ENCODE peak calls at places on chromosomes 5 and 9, in ten cellular contexts. Y is aorta; Q is lower lobe of right lung; I is breast epithelium; H is pancreas; J is heart left ventricle; B is hepatocyte; P is prostate gland; G is naive thymus-derived CD4-positive, alpha-beta T cell; O is PC-3. W is an unnamed sample.

GRCh38 chr5:83720805-83721431 is at the start of gene HAPLN1:
- DNase-seq in Y (no peak), Q (no peak), I (no peak), H (no peak), J (no peak), B (peak; percentile 20), P (no peak), G (no peak), O (no peak), W (no peak)

GRCh38 chr5:35804201-35804653 is 52.5 kb upstream of the IL7R start:
- DNase-seq in Y (no peak), Q (no peak), I (no peak), H (no peak), J (no peak), B (no peak), P (no peak), G (no peak), O (no peak), W (no peak)

GRCh38 chr5:72673623-72674022 is 142.8 kb upstream of the TNPO1 start:
- DNase-seq in Y (no peak), Q (no peak), I (no peak), H (no peak), J (no peak), B (no peak), P (no peak), G (no peak), O (peak; percentile 4), W (no peak)

GRCh38 chr9:73869261-73869660 is 627.9 kb upstream of the RORB start:
- DNase-seq in Y (peak; percentile 40), Q (no peak), I (no peak), H (no peak), J (no peak), B (peak; percentile 11), P (no peak), G (no peak), O (peak; percentile 69), W (no peak)

GRCh38 chr5:112125910-112126309 is 293.2 kb downstream of the EPB41L4A start:
- DNase-seq in Y (no peak), Q (no peak), I (no peak), H (no peak), J (no peak), B (no peak), P (no peak), G (no peak), O (no peak), W (no peak)

GRCh38 chr9:122236681-122237080 is 7.9 kb upstream of the LHX6 start:
- DNase-seq in Y (no peak), Q (no peak), I (no peak), H (no peak), J (no peak), B (no peak), P (no peak), G (no peak), O (no peak), W (no peak)

GRCh38 chr5:10064546-10065215 is 185.0 kb downstream of the ATPSCKMT start:
- DNase-seq in Y (no peak), Q (no peak), I (no peak), H (no peak), J (no peak), B (no peak), P (no peak), G (no peak), O (no peak), W (no peak)

GRCh38 chr5:87020099-87020934 is 247.4 kb upstream of the RASA1 start:
- DNase-seq in Y (peak; percentile 80), Q (peak; percentile 47), I (no peak), H (peak; percentile 18), J (peak; percentile 41), B (peak; percentile 30), P (no peak), G (peak; percentile 21), O (peak; percentile 73), W (peak; percentile 53)

DNA sequence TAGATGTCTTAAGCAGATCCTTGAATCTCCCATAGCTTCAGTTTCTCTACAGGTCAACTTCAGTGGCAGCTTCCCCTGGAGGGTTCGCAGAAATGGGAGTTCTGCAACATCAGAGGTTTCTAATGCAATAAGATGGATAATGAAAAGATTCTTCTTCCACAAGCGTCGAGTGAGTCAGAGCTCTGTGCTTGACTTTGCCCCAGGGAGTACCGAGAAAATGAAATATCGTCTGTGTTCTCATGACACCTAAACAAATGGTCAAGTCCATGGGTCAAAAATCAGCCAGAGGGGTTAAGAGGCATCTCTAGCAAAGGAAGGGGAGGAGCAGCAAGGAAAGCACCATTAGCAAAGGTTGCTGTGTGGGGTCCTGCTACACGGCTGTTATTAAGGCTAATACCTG is 3.2 kb upstream of the ADRA1B start:
- DNase-seq in Y (no peak), Q (no peak), I (no peak), H (no peak), J (no peak), B (peak; percentile 59), P (no peak), G (no peak), O (peak; percentile 62), W (no peak)
- H3K4me1 ChIP-seq in Y (peaks cover 9% of the 10 kb centered on the region), Q (peaks cover 15% of the 10 kb centered on the region), I (no peaks in the 10 kb centered on the region), H (no peaks in the 10 kb centered on the region), J (no peaks in the 10 kb centered on the region), B (peaks cover 22% of the 10 kb centered on the region), P (no peaks in the 10 kb centered on the region), G (no peaks in the 10 kb centered on the region), O (peaks cover 38% of the 10 kb centered on the region), W (no peaks in the 10 kb centered on the region)

GRCh38 chr9:123320814-123321213 is 35.2 kb upstream of the CRB2 start:
- DNase-seq in Y (no peak), Q (no peak), I (no peak), H (no peak), J (no peak), B (no peak), P (no peak), G (no peak), O (no peak), W (no peak)
- H3K36me3 ChIP-seq in Y (no peaks in the 10 kb centered on the region), Q (no peaks in the 10 kb centered on the region), I (no peaks in the 10 kb centered on the region), H (no peaks in the 10 kb centered on the region), J (no peaks in the 10 kb centered on the region), B (no peaks in the 10 kb centered on the region), P (no peaks in the 10 kb centered on the region), G (no peaks in the 10 kb centered on the region), O (no peaks in the 10 kb centered on the region), W (no peaks in the 10 kb centered on the region)

GRCh38 chr9:109968702-109969450 is 188.9 kb downstream of the PALM2AKAP2 start:
- DNase-seq in Y (no peak), Q (no peak), I (no peak), H (no peak), J (peak; percentile 37), B (peak; percentile 47), P (no peak), G (no peak), O (peak; percentile 26), W (peak; percentile 38)

GRCh38 chr9:109967651-109968331 is 187.8 kb downstream of the PALM2AKAP2 start:
- DNase-seq in Y (no peak), Q (no peak), I (no peak), H (no peak), J (no peak), B (no peak), P (no peak), G (peak; percentile 21), O (no peak), W (no peak)

GRCh38 chr9:109968332-109968657 is 188.3 kb downstream of the PALM2AKAP2 start:
- DNase-seq in Y (no peak), Q (no peak), I (no peak), H (no peak), J (no peak), B (no peak), P (no peak), G (peak; percentile 44), O (no peak), W (no peak)

GRCh38 chr9:109971226-109971625 is 191.2 kb downstream of the PALM2AKAP2 start:
- DNase-seq in Y (no peak), Q (no peak), I (no peak), H (no peak), J (no peak), B (no peak), P (no peak), G (no peak), O (no peak), W (no peak)

GRCh38 chr9:109969559-109970237 is 189.7 kb downstream of the PALM2AKAP2 start:
- DNase-seq in Y (no peak), Q (no peak), I (no peak), H (no peak), J (no peak), B (no peak), P (no peak), G (no peak), O (no peak), W (no peak)
- H3K4me1 ChIP-seq in Y (peaks cover 3% of the 10 kb centered on the region), Q (peaks cover 47% of the 10 kb centered on the region), I (no peaks in the 10 kb centered on the region), H (no peaks in the 10 kb centered on the region), J (peaks cover 30% of the 10 kb centered on the region), B (no peaks in the 10 kb centered on the region), P (no peaks in the 10 kb centered on the region), G (peaks cover 13% of the 10 kb centered on the region), O (no peaks in the 10 kb centered on the region), W (peaks cover 28% of the 10 kb centered on the region)

DNA sequence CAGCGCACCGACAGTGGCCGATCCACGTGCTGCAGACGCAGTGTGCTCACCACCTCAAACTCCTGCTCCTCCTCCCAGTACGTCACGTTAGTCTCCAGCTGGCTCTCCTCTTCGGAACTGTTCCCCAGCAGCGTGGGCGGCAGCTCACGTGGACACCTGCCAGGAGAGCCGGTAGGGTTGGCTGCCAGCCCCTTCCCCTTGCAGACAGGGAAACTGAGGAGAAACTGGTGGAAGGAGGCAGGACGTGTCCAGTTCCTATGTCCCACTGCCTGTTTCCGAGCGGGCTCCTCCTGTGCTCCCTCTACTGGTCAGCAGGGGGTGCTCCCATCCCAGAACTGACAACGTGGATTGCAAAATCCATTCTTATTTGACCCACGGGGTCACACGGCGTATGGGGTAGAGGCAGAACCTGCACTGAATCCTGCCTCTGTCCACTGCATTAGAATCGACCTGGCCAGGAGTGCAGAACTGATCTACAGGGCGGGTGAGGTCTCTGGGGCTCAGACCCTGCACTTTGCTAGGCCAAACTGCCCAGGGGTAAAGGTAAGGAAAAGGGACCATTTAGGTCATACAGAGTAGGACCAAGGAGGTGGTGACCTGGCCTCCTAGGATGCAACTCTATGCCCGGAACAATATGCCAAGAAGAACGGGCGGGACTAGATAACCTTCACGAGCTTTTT is 25.7 kb downstream of the PDGFRB start:
- DNase-seq in Y (peak; percentile 84), Q (peak; percentile 75), I (peak; percentile 72), H (peak; percentile 59), J (peak; percentile 79), B (peak; percentile 81), P (peak; percentile 47), G (peak; percentile 21), O (peak; percentile 88), W (peak; percentile 76)
- H3K36me3 ChIP-seq in Y (peaks cover 22% of the 10 kb centered on the region), Q (peaks cover 56% of the 10 kb centered on the region), I (no peaks in the 10 kb centered on the region), H (no peaks in the 10 kb centered on the region), J (peaks cover 8% of the 10 kb centered on the region), B (no peaks in the 10 kb centered on the region), P (no peaks in the 10 kb centered on the region), G (peaks cover 3% of the 10 kb centered on the region), O (no peaks in the 10 kb centered on the region), W (no peaks in the 10 kb centered on the region)

GRCh38 chr5:139664727-139665351 is 16.7 kb downstream of the CXXC5 start:
- DNase-seq in Y (no peak), Q (no peak), I (no peak), H (peak; percentile 85), J (no peak), B (no peak), P (no peak), G (no peak), O (no peak), W (peak; percentile 61)
- H3K4me1 ChIP-seq in Y (no peaks in the 10 kb centered on the region), Q (peaks cover 96% of the 10 kb centered on the region), I (peaks cover 58% of the 10 kb centered on the region), H (peaks cover 89% of the 10 kb centered on the region), J (peaks cover 64% of the 10 kb centered on the region), B (peaks cover 29% of the 10 kb centered on the region), P (peaks cover 31% of the 10 kb centered on the region), G (peaks cover 31% of the 10 kb centered on the region), O (peaks cover 32% of the 10 kb centered on the region), W (peaks cover 79% of the 10 kb centered on the region)

DNA sequence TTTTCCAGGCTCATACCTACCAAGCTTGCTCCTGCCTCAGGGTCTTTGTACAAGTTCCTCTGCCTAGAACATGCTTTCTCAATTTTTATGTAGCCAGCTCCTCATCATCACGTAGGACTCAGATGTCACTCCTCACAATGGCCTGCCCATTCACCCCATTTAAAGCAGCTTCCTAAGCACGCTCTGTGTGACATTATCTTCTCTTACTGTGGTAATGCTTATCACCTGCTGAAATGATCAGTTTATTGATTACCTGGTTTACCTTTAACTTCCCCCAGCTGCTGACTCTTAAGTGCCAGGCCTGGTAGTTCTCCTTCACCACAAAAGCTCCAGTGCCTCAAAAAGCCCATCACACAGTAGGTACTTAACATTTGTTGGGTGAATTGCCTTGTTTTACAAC is 13.6 kb downstream of the FUBP3 start:
- DNase-seq in Y (no peak), Q (no peak), I (no peak), H (no peak), J (no peak), B (no peak), P (no peak), G (no peak), O (no peak), W (no peak)
- H3K36me3 ChIP-seq in Y (peaks cover 1% of the 10 kb centered on the region), Q (peaks cover 37% of the 10 kb centered on the region), I (peaks cover under 1% of the 10 kb centered on the region), H (no peaks in the 10 kb centered on the region), J (peaks cover 36% of the 10 kb centered on the region), B (no peaks in the 10 kb centered on the region), P (no peaks in the 10 kb centered on the region), G (no peaks in the 10 kb centered on the region), O (peaks cover 7% of the 10 kb centered on the region), W (peaks cover 4% of the 10 kb centered on the region)

W was measured in heart right ventricle.